ENCODE peak calls at places on chromosomes 13 and 19, in ten cellular contexts. One of them, this sample, is unnamed.

GRCh38 chr13:96982672-96983071 is 11.6 kb downstream of the OXGR1 start:
- DNase-seq in heart left ventricle: peak
- DNase-seq in neural progenitor cell: no peak
- DNase-seq in PC-3: no peak
- DNase-seq in cardiac muscle cell: peak
- DNase-seq in GM13976: no peak
- DNase-seq in choroid plexus epithelial cell: peak
- DNase-seq in transverse colon: no peak
- DNase-seq in ascending aorta: no peak
- DNase-seq in neural crest cell: no peak
- DNase-seq in this sample: no peak

GRCh38 chr13:51636349-51636890 is 52.2 kb downstream of the WDFY2 start:
- DNase-seq in neural crest cell: no peak
- DNase-seq in choroid plexus epithelial cell: peak
- DNase-seq in ascending aorta: no peak
- DNase-seq in transverse colon: no peak
- DNase-seq in GM13976: no peak
- DNase-seq in PC-3: peak
- DNase-seq in cardiac muscle cell: no peak
- DNase-seq in heart left ventricle: no peak
- DNase-seq in neural progenitor cell: no peak
- DNase-seq in this sample: no peak

GRCh38 chr13:101570410-101570809 is 117.9 kb downstream of the ITGBL1 start:
- DNase-seq in neural crest cell: no peak
- DNase-seq in choroid plexus epithelial cell: peak
- DNase-seq in cardiac muscle cell: no peak
- DNase-seq in heart left ventricle: no peak
- DNase-seq in transverse colon: no peak
- DNase-seq in GM13976: no peak
- DNase-seq in neural progenitor cell: no peak
- DNase-seq in ascending aorta: no peak
- DNase-seq in PC-3: peak
- DNase-seq in this sample: no peak

GRCh38 chr13:40776681-40777165 is 5.7 kb upstream of the MRPS31 start:
- DNase-seq in choroid plexus epithelial cell: peak
- DNase-seq in neural progenitor cell: no peak
- DNase-seq in neural crest cell: no peak
- DNase-seq in ascending aorta: no peak
- DNase-seq in heart left ventricle: no peak
- DNase-seq in PC-3: peak
- DNase-seq in GM13976: no peak
- DNase-seq in transverse colon: peak
- DNase-seq in cardiac muscle cell: peak
- DNase-seq in this sample: peak

GRCh38 chr13:37129867-37130266 is 24.4 kb upstream of the CSNK1A1L start:
- DNase-seq in PC-3: no peak
- DNase-seq in transverse colon: no peak
- DNase-seq in cardiac muscle cell: no peak
- DNase-seq in GM13976: no peak
- DNase-seq in heart left ventricle: no peak
- DNase-seq in neural crest cell: no peak
- DNase-seq in neural progenitor cell: no peak
- DNase-seq in choroid plexus epithelial cell: no peak
- DNase-seq in ascending aorta: no peak
- DNase-seq in this sample: no peak

GRCh38 chr19:18153555-18154134 is 682 bp downstream of the PIK3R2 start:
- DNase-seq in PC-3: no peak
- DNase-seq in GM13976: no peak
- DNase-seq in heart left ventricle: no peak
- DNase-seq in neural progenitor cell: peak
- DNase-seq in choroid plexus epithelial cell: no peak
- DNase-seq in cardiac muscle cell: no peak
- DNase-seq in transverse colon: peak
- DNase-seq in ascending aorta: no peak
- DNase-seq in neural crest cell: no peak
- DNase-seq in this sample: no peak

GRCh38 chr13:89029062-89029461 is 1357.9 kb downstream of the SLITRK5 start:
- DNase-seq in ascending aorta: no peak
- DNase-seq in transverse colon: no peak
- DNase-seq in PC-3: no peak
- DNase-seq in cardiac muscle cell: no peak
- DNase-seq in GM13976: no peak
- DNase-seq in neural crest cell: no peak
- DNase-seq in neural progenitor cell: no peak
- DNase-seq in heart left ventricle: no peak
- DNase-seq in choroid plexus epithelial cell: no peak
- DNase-seq in this sample: no peak

GRCh38 chr19:2251577-2252480 is 2.7 kb downstream of the AMH start:
- DNase-seq in neural crest cell: no peak
- DNase-seq in GM13976: no peak
- DNase-seq in ascending aorta: no peak
- DNase-seq in cardiac muscle cell: no peak
- DNase-seq in transverse colon: no peak
- DNase-seq in heart left ventricle: no peak
- DNase-seq in PC-3: no peak
- DNase-seq in neural progenitor cell: no peak
- DNase-seq in choroid plexus epithelial cell: no peak
- DNase-seq in this sample: no peak

GRCh38 chr19:49850221-49850486 is 805 bp upstream of the PTOV1 start:
- DNase-seq in neural crest cell: no peak
- DNase-seq in PC-3: no peak
- DNase-seq in ascending aorta: no peak
- DNase-seq in choroid plexus epithelial cell: no peak
- DNase-seq in transverse colon: no peak
- DNase-seq in GM13976: no peak
- DNase-seq in heart left ventricle: no peak
- DNase-seq in cardiac muscle cell: no peak
- DNase-seq in neural progenitor cell: no peak
- DNase-seq in this sample: no peak

GRCh38 chr19:49849433-49850220 is 1.3 kb upstream of the PTOV1 start:
- DNase-seq in neural progenitor cell: no peak
- DNase-seq in GM13976: no peak
- DNase-seq in neural crest cell: no peak
- DNase-seq in choroid plexus epithelial cell: no peak
- DNase-seq in ascending aorta: no peak
- DNase-seq in PC-3: no peak
- DNase-seq in heart left ventricle: no peak
- DNase-seq in transverse colon: no peak
- DNase-seq in cardiac muscle cell: no peak
- DNase-seq in this sample: no peak

GRCh38 chr19:49852631-49853126 is 1.7 kb downstream of the PTOV1 start:
- DNase-seq in transverse colon: no peak
- DNase-seq in neural progenitor cell: no peak
- DNase-seq in heart left ventricle: no peak
- DNase-seq in ascending aorta: no peak
- DNase-seq in PC-3: no peak
- DNase-seq in neural crest cell: no peak
- DNase-seq in choroid plexus epithelial cell: no peak
- DNase-seq in GM13976: no peak
- DNase-seq in cardiac muscle cell: no peak
- DNase-seq in this sample: no peak

GRCh38 chr19:49850487-49851342 is at the start of gene PTOV1:
- DNase-seq in ascending aorta: peak
- DNase-seq in cardiac muscle cell: peak
- DNase-seq in neural progenitor cell: peak
- DNase-seq in neural crest cell: peak
- DNase-seq in transverse colon: peak
- DNase-seq in heart left ventricle: peak
- DNase-seq in PC-3: peak
- DNase-seq in GM13976: peak
- DNase-seq in choroid plexus epithelial cell: peak
- DNase-seq in this sample: peak

GRCh38 chr19:49851456-49852259 is 699 bp downstream of the PTOV1 start:
- DNase-seq in GM13976: no peak
- DNase-seq in transverse colon: no peak
- DNase-seq in ascending aorta: no peak
- DNase-seq in heart left ventricle: no peak
- DNase-seq in PC-3: peak
- DNase-seq in neural progenitor cell: peak
- DNase-seq in cardiac muscle cell: peak
- DNase-seq in choroid plexus epithelial cell: no peak
- DNase-seq in neural crest cell: no peak
- DNase-seq in this sample: no peak
- TF ChIP-seq CTCF in GM13976: no peak
- TF ChIP-seq CTCF in transverse colon: no peak
- TF ChIP-seq CTCF in ascending aorta: no peak
- TF ChIP-seq CTCF in heart left ventricle: no peak
- TF ChIP-seq CTCF in PC-3: no peak
- TF ChIP-seq CTCF in neural progenitor cell: no peak
- TF ChIP-seq CTCF in cardiac muscle cell: no peak
- TF ChIP-seq CTCF in choroid plexus epithelial cell: no peak
- TF ChIP-seq CTCF in neural crest cell: no peak
- TF ChIP-seq CTCF in this sample: no peak

GRCh38 chr19:15453906-15454305 is 4.2 kb upstream of the WIZ start:
- DNase-seq in cardiac muscle cell: no peak
- DNase-seq in ascending aorta: no peak
- DNase-seq in neural crest cell: no peak
- DNase-seq in GM13976: no peak
- DNase-seq in heart left ventricle: no peak
- DNase-seq in transverse colon: no peak
- DNase-seq in PC-3: no peak
- DNase-seq in choroid plexus epithelial cell: no peak
- DNase-seq in neural progenitor cell: no peak
- DNase-seq in this sample: no peak

GRCh38 chr19:15450528-15450890 is 753 bp upstream of the WIZ start:
- DNase-seq in cardiac muscle cell: no peak
- DNase-seq in neural crest cell: no peak
- DNase-seq in ascending aorta: no peak
- DNase-seq in neural progenitor cell: no peak
- DNase-seq in PC-3: no peak
- DNase-seq in heart left ventricle: no peak
- DNase-seq in transverse colon: no peak
- DNase-seq in choroid plexus epithelial cell: no peak
- DNase-seq in GM13976: no peak
- DNase-seq in this sample: no peak

GRCh38 chr19:15452111-15453047 is 2.6 kb upstream of the WIZ start:
- DNase-seq in PC-3: peak
- DNase-seq in GM13976: no peak
- DNase-seq in cardiac muscle cell: peak
- DNase-seq in heart left ventricle: peak
- DNase-seq in transverse colon: peak
- DNase-seq in choroid plexus epithelial cell: peak
- DNase-seq in ascending aorta: peak
- DNase-seq in neural crest cell: peak
- DNase-seq in neural progenitor cell: peak
- DNase-seq in this sample: no peak

GRCh38 chr19:15454371-15454800 is 4.6 kb upstream of the WIZ start:
- DNase-seq in transverse colon: no peak
- DNase-seq in ascending aorta: no peak
- DNase-seq in heart left ventricle: peak
- DNase-seq in choroid plexus epithelial cell: no peak
- DNase-seq in cardiac muscle cell: no peak
- DNase-seq in neural crest cell: no peak
- DNase-seq in PC-3: no peak
- DNase-seq in GM13976: no peak
- DNase-seq in neural progenitor cell: no peak
- DNase-seq in this sample: no peak

DNA sequence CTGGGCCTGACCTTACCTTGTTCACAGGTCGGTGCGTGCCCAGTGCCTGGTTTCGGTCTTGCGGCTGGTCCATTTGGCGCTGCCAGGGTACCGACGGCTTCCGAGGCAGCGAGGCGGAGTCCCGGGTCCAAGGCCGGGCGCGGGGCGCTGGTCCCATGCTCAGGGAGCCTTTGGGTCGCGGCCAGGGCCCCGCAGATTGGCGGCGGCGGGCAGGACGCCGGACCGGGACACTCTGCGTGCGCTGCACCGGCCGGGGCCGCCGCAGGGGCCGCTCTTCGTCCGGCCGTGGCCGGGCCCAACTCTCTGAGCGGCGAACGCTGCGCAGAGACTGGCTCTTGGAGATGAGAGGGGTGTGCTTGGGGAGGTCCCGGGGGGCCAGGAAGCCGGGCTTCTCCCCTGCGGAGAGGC is 3.3 kb upstream of the WIZ start:
- DNase-seq in heart left ventricle: peak
- DNase-seq in GM13976: no peak
- DNase-seq in transverse colon: no peak
- DNase-seq in choroid plexus epithelial cell: no peak
- DNase-seq in ascending aorta: no peak
- DNase-seq in PC-3: no peak
- DNase-seq in neural crest cell: no peak
- DNase-seq in neural progenitor cell: peak
- DNase-seq in cardiac muscle cell: peak
- DNase-seq in this sample: no peak
- TF ChIP-seq CTCF in heart left ventricle: peak
- TF ChIP-seq CTCF in GM13976: no peak
- TF ChIP-seq CTCF in transverse colon: peak
- TF ChIP-seq CTCF in choroid plexus epithelial cell: peak
- TF ChIP-seq CTCF in ascending aorta: peak
- TF ChIP-seq CTCF in PC-3: no peak
- TF ChIP-seq CTCF in neural crest cell: peak
- TF ChIP-seq CTCF in neural progenitor cell: peak
- TF ChIP-seq CTCF in cardiac muscle cell: peak
- TF ChIP-seq CTCF in this sample: no peak

GRCh38 chr13:27283906-27284523 is 13.4 kb downstream of the RASL11A start:
- DNase-seq in neural crest cell: no peak
- DNase-seq in choroid plexus epithelial cell: peak
- DNase-seq in PC-3: peak
- DNase-seq in ascending aorta: no peak
- DNase-seq in GM13976: no peak
- DNase-seq in transverse colon: peak
- DNase-seq in neural progenitor cell: no peak
- DNase-seq in heart left ventricle: no peak
- DNase-seq in cardiac muscle cell: peak
- DNase-seq in this sample: peak
- TF ChIP-seq CTCF in neural crest cell: no peak
- TF ChIP-seq CTCF in choroid plexus epithelial cell: peak
- TF ChIP-seq CTCF in PC-3: peak
- TF ChIP-seq CTCF in ascending aorta: peak
- TF ChIP-seq CTCF in GM13976: peak
- TF ChIP-seq CTCF in transverse colon: peak
- TF ChIP-seq CTCF in neural progenitor cell: peak
- TF ChIP-seq CTCF in heart left ventricle: peak
- TF ChIP-seq CTCF in cardiac muscle cell: peak
- TF ChIP-seq CTCF in this sample: peak

GRCh38 chr13:80199585-80200292 is 141.2 kb downstream of the SPRY2 start:
- DNase-seq in ascending aorta: no peak
- DNase-seq in PC-3: no peak
- DNase-seq in cardiac muscle cell: no peak
- DNase-seq in neural progenitor cell: no peak
- DNase-seq in heart left ventricle: no peak
- DNase-seq in GM13976: no peak
- DNase-seq in choroid plexus epithelial cell: no peak
- DNase-seq in neural crest cell: no peak
- DNase-seq in transverse colon: no peak
- DNase-seq in this sample: no peak

GRCh38 chr13:80204642-80205041 is 136.3 kb downstream of the SPRY2 start:
- DNase-seq in choroid plexus epithelial cell: no peak
- DNase-seq in GM13976: no peak
- DNase-seq in ascending aorta: no peak
- DNase-seq in neural crest cell: no peak
- DNase-seq in neural progenitor cell: no peak
- DNase-seq in heart left ventricle: no peak
- DNase-seq in cardiac muscle cell: no peak
- DNase-seq in PC-3: peak
- DNase-seq in transverse colon: no peak
- DNase-seq in this sample: no peak

GRCh38 chr13:80196756-80197155 is 144.2 kb downstream of the SPRY2 start:
- DNase-seq in ascending aorta: no peak
- DNase-seq in transverse colon: no peak
- DNase-seq in neural progenitor cell: no peak
- DNase-seq in cardiac muscle cell: no peak
- DNase-seq in PC-3: peak
- DNase-seq in heart left ventricle: no peak
- DNase-seq in neural crest cell: no peak
- DNase-seq in choroid plexus epithelial cell: no peak
- DNase-seq in GM13976: no peak
- DNase-seq in this sample: no peak

GRCh38 chr13:80199067-80199466 is 141.9 kb downstream of the SPRY2 start:
- DNase-seq in neural crest cell: no peak
- DNase-seq in neural progenitor cell: no peak
- DNase-seq in ascending aorta: no peak
- DNase-seq in GM13976: no peak
- DNase-seq in cardiac muscle cell: no peak
- DNase-seq in transverse colon: no peak
- DNase-seq in PC-3: no peak
- DNase-seq in choroid plexus epithelial cell: no peak
- DNase-seq in heart left ventricle: no peak
- DNase-seq in this sample: no peak

GRCh38 chr13:80201686-80202085 is 139.2 kb downstream of the SPRY2 start:
- DNase-seq in ascending aorta: no peak
- DNase-seq in neural progenitor cell: no peak
- DNase-seq in PC-3: no peak
- DNase-seq in choroid plexus epithelial cell: no peak
- DNase-seq in GM13976: no peak
- DNase-seq in transverse colon: no peak
- DNase-seq in neural crest cell: no peak
- DNase-seq in cardiac muscle cell: no peak
- DNase-seq in heart left ventricle: no peak
- DNase-seq in this sample: no peak
- TF ChIP-seq CTCF in ascending aorta: no peak
- TF ChIP-seq CTCF in neural progenitor cell: no peak
- TF ChIP-seq CTCF in PC-3: no peak
- TF ChIP-seq CTCF in choroid plexus epithelial cell: no peak
- TF ChIP-seq CTCF in GM13976: no peak
- TF ChIP-seq CTCF in transverse colon: no peak
- TF ChIP-seq CTCF in neural crest cell: no peak
- TF ChIP-seq CTCF in cardiac muscle cell: no peak
- TF ChIP-seq CTCF in heart left ventricle: no peak
- TF ChIP-seq CTCF in this sample: no peak